ENCODE peak calls at places on chromosomes 13 and 19, in seven cellular contexts. One of them, this sample, is unnamed.

GRCh38 chr19:51142119-51142518 is at the start of gene SIGLEC7:
- DNase-seq in DND-41: no peak
- DNase-seq in cardiac muscle cell: no peak
- DNase-seq in psoas muscle: peak; percentile 69
- DNase-seq in ovary: no peak
- DNase-seq in IMR-90: no peak
- DNase-seq in fibroblast of lung: no peak
- DNase-seq in this sample: no peak

GRCh38 chr13:90757127-90757680 is 590.3 kb upstream of the MIR17HG start:
- DNase-seq in DND-41: no peak
- DNase-seq in cardiac muscle cell: no peak
- DNase-seq in psoas muscle: no peak
- DNase-seq in ovary: no peak
- DNase-seq in IMR-90: no peak
- DNase-seq in fibroblast of lung: no peak
- DNase-seq in this sample: no peak

GRCh38 chr19:46451352-46451751 is 20.0 kb downstream of the PNMA8A start:
- DNase-seq in DND-41: no peak
- DNase-seq in cardiac muscle cell: no peak
- DNase-seq in psoas muscle: no peak
- DNase-seq in ovary: no peak
- DNase-seq in IMR-90: no peak
- DNase-seq in fibroblast of lung: no peak
- DNase-seq in this sample: no peak

GRCh38 chr13:101150998-101151397 is 265.3 kb downstream of the NALCN start:
- DNase-seq in DND-41: no peak
- DNase-seq in cardiac muscle cell: peak; percentile 14
- DNase-seq in psoas muscle: no peak
- DNase-seq in ovary: no peak
- DNase-seq in IMR-90: peak; percentile 24
- DNase-seq in fibroblast of lung: peak; percentile 38
- DNase-seq in this sample: no peak

GRCh38 chr13:19890030-19890429 is 26.6 kb upstream of the ZMYM5 start:
- DNase-seq in DND-41: no peak
- DNase-seq in cardiac muscle cell: peak; percentile 3
- DNase-seq in psoas muscle: no peak
- DNase-seq in ovary: no peak
- DNase-seq in IMR-90: no peak
- DNase-seq in fibroblast of lung: no peak
- DNase-seq in this sample: no peak

GRCh38 chr19:53504903-53505302 is 33.0 kb upstream of the ZNF331 start:
- DNase-seq in DND-41: no peak
- DNase-seq in cardiac muscle cell: no peak
- DNase-seq in psoas muscle: no peak
- DNase-seq in ovary: peak; percentile 72
- DNase-seq in IMR-90: no peak
- DNase-seq in fibroblast of lung: peak; percentile 31
- DNase-seq in this sample: no peak

GRCh38 chr19:10379880-10380310 is 477 bp downstream of the TYK2 start:
- DNase-seq in DND-41: no peak
- DNase-seq in cardiac muscle cell: no peak
- DNase-seq in psoas muscle: no peak
- DNase-seq in ovary: no peak
- DNase-seq in IMR-90: no peak
- DNase-seq in fibroblast of lung: no peak
- DNase-seq in this sample: no peak

GRCh38 chr19:5407356-5407755 is 47.9 kb upstream of the ZNRF4 start:
- DNase-seq in DND-41: no peak
- DNase-seq in cardiac muscle cell: no peak
- DNase-seq in psoas muscle: no peak
- DNase-seq in ovary: no peak
- DNase-seq in IMR-90: peak; percentile 17
- DNase-seq in fibroblast of lung: peak; percentile 8
- DNase-seq in this sample: peak; percentile 68

GRCh38 chr19:48274938-48275337 is 5.1 kb downstream of the ZNF114 start:
- DNase-seq in DND-41: no peak
- DNase-seq in cardiac muscle cell: no peak
- DNase-seq in psoas muscle: no peak
- DNase-seq in ovary: no peak
- DNase-seq in IMR-90: no peak
- DNase-seq in fibroblast of lung: no peak
- DNase-seq in this sample: no peak

GRCh38 chr19:9296336-9296735 is 13.3 kb downstream of the ZNF699 start:
- DNase-seq in DND-41: no peak
- DNase-seq in cardiac muscle cell: no peak
- DNase-seq in psoas muscle: no peak
- DNase-seq in ovary: no peak
- DNase-seq in IMR-90: no peak
- DNase-seq in fibroblast of lung: no peak
- DNase-seq in this sample: no peak

GRCh38 chr19:2858864-2859263 is 8.3 kb upstream of the ZNF556 start:
- DNase-seq in DND-41: no peak
- DNase-seq in cardiac muscle cell: no peak
- DNase-seq in psoas muscle: no peak
- DNase-seq in ovary: no peak
- DNase-seq in IMR-90: no peak
- DNase-seq in fibroblast of lung: no peak
- DNase-seq in this sample: no peak

GRCh38 chr19:1630012-1630411 is 22.4 kb downstream of the TCF3 start:
- DNase-seq in DND-41: no peak
- DNase-seq in cardiac muscle cell: no peak
- DNase-seq in psoas muscle: no peak
- DNase-seq in ovary: no peak
- DNase-seq in IMR-90: no peak
- DNase-seq in fibroblast of lung: no peak
- DNase-seq in this sample: no peak

GRCh38 chr13:75861786-75862185 is 225.7 kb downstream of the LMO7 start:
- DNase-seq in DND-41: no peak
- DNase-seq in cardiac muscle cell: no peak
- DNase-seq in psoas muscle: no peak
- DNase-seq in ovary: no peak
- DNase-seq in IMR-90: peak; percentile 78
- DNase-seq in fibroblast of lung: no peak
- DNase-seq in this sample: no peak

GRCh38 chr19:8363803-8364771 is at the start of gene ANGPTL4:
- DNase-seq in DND-41: no peak
- DNase-seq in cardiac muscle cell: peak; percentile 66
- DNase-seq in psoas muscle: peak; percentile 87
- DNase-seq in ovary: peak; percentile 79
- DNase-seq in IMR-90: peak; percentile 55
- DNase-seq in fibroblast of lung: peak; percentile 71
- DNase-seq in this sample: peak; percentile 68

GRCh38 chr13:99572921-99573320 is 71.6 kb downstream of the TM9SF2 start:
- DNase-seq in DND-41: no peak
- DNase-seq in cardiac muscle cell: no peak
- DNase-seq in psoas muscle: no peak
- DNase-seq in ovary: no peak
- DNase-seq in IMR-90: no peak
- DNase-seq in fibroblast of lung: no peak
- DNase-seq in this sample: no peak

GRCh38 chr13:63910406-63910957 is 2494.8 kb upstream of the PCDH20 start:
- DNase-seq in DND-41: no peak
- DNase-seq in cardiac muscle cell: no peak
- DNase-seq in psoas muscle: no peak
- DNase-seq in ovary: no peak
- DNase-seq in IMR-90: peak; percentile 7
- DNase-seq in fibroblast of lung: peak; percentile 39
- DNase-seq in this sample: peak; percentile 18

GRCh38 chr19:403221-404036 is 5.5 kb downstream of the C2CD4C start:
- DNase-seq in DND-41: no peak
- DNase-seq in cardiac muscle cell: no peak
- DNase-seq in psoas muscle: peak; percentile 32
- DNase-seq in ovary: peak; percentile 2
- DNase-seq in IMR-90: no peak
- DNase-seq in fibroblast of lung: no peak
- DNase-seq in this sample: no peak

GRCh38 chr13:80276371-80277289 is 64.3 kb downstream of the SPRY2 start:
- DNase-seq in DND-41: no peak
- DNase-seq in cardiac muscle cell: no peak
- DNase-seq in psoas muscle: no peak
- DNase-seq in ovary: no peak
- DNase-seq in IMR-90: peak; percentile 23
- DNase-seq in fibroblast of lung: no peak
- DNase-seq in this sample: peak; percentile 18

GRCh38 chr19:4052993-4053422 is 13.7 kb downstream of the ZBTB7A start:
- DNase-seq in DND-41: no peak
- DNase-seq in cardiac muscle cell: no peak
- DNase-seq in psoas muscle: no peak
- DNase-seq in ovary: no peak
- DNase-seq in IMR-90: no peak
- DNase-seq in fibroblast of lung: no peak
- DNase-seq in this sample: no peak

GRCh38 chr19:19656451-19657396 is 6.8 kb downstream of the ATP13A1 start:
- DNase-seq in DND-41: no peak
- DNase-seq in cardiac muscle cell: no peak
- DNase-seq in psoas muscle: peak; percentile 42
- DNase-seq in ovary: no peak
- DNase-seq in IMR-90: no peak
- DNase-seq in fibroblast of lung: no peak
- DNase-seq in this sample: no peak

GRCh38 chr19:4816388-4817165 is 14.9 kb downstream of the TICAM1 start:
- DNase-seq in DND-41: no peak
- DNase-seq in cardiac muscle cell: no peak
- DNase-seq in psoas muscle: peak; percentile 81
- DNase-seq in ovary: no peak
- DNase-seq in IMR-90: no peak
- DNase-seq in fibroblast of lung: no peak
- DNase-seq in this sample: no peak

GRCh38 chr13:39415403-39415802 is 187.6 kb downstream of the LHFPL6 start:
- DNase-seq in DND-41: no peak
- DNase-seq in cardiac muscle cell: peak; percentile 57
- DNase-seq in psoas muscle: peak; percentile 70
- DNase-seq in ovary: peak; percentile 43
- DNase-seq in IMR-90: peak; percentile 43
- DNase-seq in fibroblast of lung: peak; percentile 62
- DNase-seq in this sample: peak; percentile 22
- TF ChIP-seq CTCF in DND-41: peak; percentile 33
- TF ChIP-seq CTCF in cardiac muscle cell: peak; percentile 64
- TF ChIP-seq CTCF in psoas muscle: peak; percentile 48
- TF ChIP-seq CTCF in ovary: no peak
- TF ChIP-seq CTCF in IMR-90: peak; percentile 53
- TF ChIP-seq CTCF in fibroblast of lung: peak; percentile 70
- TF ChIP-seq CTCF in this sample: peak; percentile 37

GRCh38 chr19:17305517-17306284 is at the start of gene MRPL34:
- DNase-seq in DND-41: peak; percentile 96
- DNase-seq in cardiac muscle cell: peak; percentile 98
- DNase-seq in psoas muscle: peak; percentile 98
- DNase-seq in ovary: peak; percentile 96
- DNase-seq in IMR-90: peak; percentile 99
- DNase-seq in fibroblast of lung: peak; percentile 99
- DNase-seq in this sample: peak; percentile 100

GRCh38 chr19:17305211-17305516 is 508 bp upstream of the MRPL34 start:
- DNase-seq in DND-41: no peak
- DNase-seq in cardiac muscle cell: no peak
- DNase-seq in psoas muscle: no peak
- DNase-seq in ovary: no peak
- DNase-seq in IMR-90: no peak
- DNase-seq in fibroblast of lung: no peak
- DNase-seq in this sample: no peak

GRCh38 chr19:17307876-17308377 is 1.4 kb upstream of the DDA1 start:
- DNase-seq in DND-41: no peak
- DNase-seq in cardiac muscle cell: no peak
- DNase-seq in psoas muscle: no peak
- DNase-seq in ovary: no peak
- DNase-seq in IMR-90: no peak
- DNase-seq in fibroblast of lung: no peak
- DNase-seq in this sample: no peak

GRCh38 chr19:17304386-17305047 is 1.2 kb upstream of the MRPL34 start:
- DNase-seq in DND-41: no peak
- DNase-seq in cardiac muscle cell: no peak
- DNase-seq in psoas muscle: no peak
- DNase-seq in ovary: no peak
- DNase-seq in IMR-90: no peak
- DNase-seq in fibroblast of lung: no peak
- DNase-seq in this sample: no peak

GRCh38 chr19:17306285-17306714 is 628 bp downstream of the MRPL34 start:
- DNase-seq in DND-41: peak; percentile 26
- DNase-seq in cardiac muscle cell: peak; percentile 52
- DNase-seq in psoas muscle: no peak
- DNase-seq in ovary: no peak
- DNase-seq in IMR-90: no peak
- DNase-seq in fibroblast of lung: no peak
- DNase-seq in this sample: no peak
- H3K4me1 ChIP-seq in DND-41: peaks cover 52% of the 10 kb centered on the region
- H3K4me1 ChIP-seq in cardiac muscle cell: peaks cover 11% of the 10 kb centered on the region
- H3K4me1 ChIP-seq in psoas muscle: peaks cover 45% of the 10 kb centered on the region
- H3K4me1 ChIP-seq in ovary: peaks cover 9% of the 10 kb centered on the region
- H3K4me1 ChIP-seq in IMR-90: peaks cover 8% of the 10 kb centered on the region
- H3K4me1 ChIP-seq in fibroblast of lung: peaks cover 10% of the 10 kb centered on the region
- H3K4me1 ChIP-seq in this sample: peaks cover 6% of the 10 kb centered on the region

GRCh38 chr19:36245210-36246005 is 30.5 kb downstream of the ZNF146 start:
- DNase-seq in DND-41: no peak
- DNase-seq in cardiac muscle cell: no peak
- DNase-seq in psoas muscle: no peak
- DNase-seq in ovary: no peak
- DNase-seq in IMR-90: no peak
- DNase-seq in fibroblast of lung: peak; percentile 28
- DNase-seq in this sample: peak; percentile 34
- H3K4me3 ChIP-seq in DND-41: no peak overlapping the region
- H3K4me3 ChIP-seq in cardiac muscle cell: no peak overlapping the region
- H3K4me3 ChIP-seq in psoas muscle: peak overlapping the region; percentile 55
- H3K4me3 ChIP-seq in ovary: peak overlapping the region; percentile 23
- H3K4me3 ChIP-seq in IMR-90: peak overlapping the region; percentile 38
- H3K4me3 ChIP-seq in fibroblast of lung: peak overlapping the region; percentile 50
- H3K4me3 ChIP-seq in this sample: peak overlapping the region; percentile 34

GRCh38 chr19:35471946-35472345 is 18.3 kb downstream of the KRTDAP start:
- DNase-seq in DND-41: no peak
- DNase-seq in cardiac muscle cell: no peak
- DNase-seq in psoas muscle: no peak
- DNase-seq in ovary: no peak
- DNase-seq in IMR-90: no peak
- DNase-seq in fibroblast of lung: no peak
- DNase-seq in this sample: no peak

GRCh38 chr19:35470128-35470527 is 20.1 kb downstream of the KRTDAP start:
- DNase-seq in DND-41: no peak
- DNase-seq in cardiac muscle cell: no peak
- DNase-seq in psoas muscle: no peak
- DNase-seq in ovary: no peak
- DNase-seq in IMR-90: no peak
- DNase-seq in fibroblast of lung: no peak
- DNase-seq in this sample: no peak

GRCh38 chr19:35466259-35466658 is 18.2 kb downstream of the FFAR2 start:
- DNase-seq in DND-41: no peak
- DNase-seq in cardiac muscle cell: no peak
- DNase-seq in psoas muscle: no peak
- DNase-seq in ovary: no peak
- DNase-seq in IMR-90: no peak
- DNase-seq in fibroblast of lung: no peak
- DNase-seq in this sample: no peak

GRCh38 chr19:35474104-35474503 is 16.2 kb downstream of the KRTDAP start:
- DNase-seq in DND-41: no peak
- DNase-seq in cardiac muscle cell: no peak
- DNase-seq in psoas muscle: no peak
- DNase-seq in ovary: no peak
- DNase-seq in IMR-90: no peak
- DNase-seq in fibroblast of lung: no peak
- DNase-seq in this sample: no peak

DNA sequence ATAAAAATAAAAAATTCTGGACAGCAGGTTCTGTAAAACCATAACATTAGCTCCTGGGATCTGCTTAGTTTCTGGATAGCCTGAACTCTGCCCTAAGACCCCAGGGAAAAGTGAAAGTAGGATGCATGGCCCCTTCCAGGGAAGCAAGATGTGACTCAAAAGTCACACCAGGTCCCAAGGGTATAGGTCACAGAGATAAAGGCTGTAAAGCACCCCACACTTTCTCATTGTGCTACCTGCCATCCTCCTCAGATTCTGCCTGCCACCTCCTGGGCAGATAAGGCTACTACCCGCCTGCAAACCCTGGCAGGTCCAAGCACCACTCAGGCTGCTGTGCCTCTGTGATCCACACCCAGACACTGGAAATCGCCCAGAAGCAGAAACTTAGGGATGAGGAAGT is 20.6 kb downstream of the FFAR2 start:
- DNase-seq in DND-41: peak; percentile 49
- DNase-seq in cardiac muscle cell: peak; percentile 64
- DNase-seq in psoas muscle: no peak
- DNase-seq in ovary: peak; percentile 44
- DNase-seq in IMR-90: no peak
- DNase-seq in fibroblast of lung: peak; percentile 34
- DNase-seq in this sample: peak; percentile 73
- TF ChIP-seq CTCF in DND-41: peak; percentile 72
- TF ChIP-seq CTCF in cardiac muscle cell: peak; percentile 77
- TF ChIP-seq CTCF in psoas muscle: peak; percentile 41
- TF ChIP-seq CTCF in ovary: peak; percentile 32
- TF ChIP-seq CTCF in IMR-90: peak; percentile 39
- TF ChIP-seq CTCF in fibroblast of lung: peak; percentile 59
- TF ChIP-seq CTCF in this sample: peak; percentile 83